ENCODE peak calls at places on chromosomes 4 and X, in four cellular contexts. M is NCI-H1694, P is ELF-1, H is nucleus accumbens. W is an unnamed sample.

GRCh38 chrX:153460826-153461225 is 9.6 kb downstream of the HAUS7 start:
- DNase-seq in M (no peak), P (peak), H (peak), W (peak)

GRCh38 chr4:74206088-74206826 is 48.3 kb downstream of the MTHFD2L start:
- DNase-seq in M (no peak), P (peak), H (no peak), W (peak)

GRCh38 chr4:78732332-78733104 is 43.6 kb upstream of the BMP2K start:
- DNase-seq in M (no peak), P (no peak), H (no peak), W (no peak)

GRCh38 chr4:84499065-84499982 is at the start of gene NKX6-1:
- DNase-seq in M (peak), P (peak), H (no peak), W (peak)

GRCh38 chr4:6942238-6942800 is 32.7 kb downstream of the TBC1D14 start:
- DNase-seq in M (no peak), P (no peak), H (no peak), W (peak)

GRCh38 chr4:101292901-101293300 is 54.4 kb downstream of the PPP3CA start:
- DNase-seq in M (no peak), P (no peak), H (no peak), W (peak)

GRCh38 chrX:115330498-115331138 is 41.1 kb downstream of the LUZP4 start:
- DNase-seq in M (peak), P (peak), H (peak), W (peak)

GRCh38 chr4:6463311-6464289 is 8.8 kb downstream of the PPP2R2C start:
- DNase-seq in M (no peak), P (no peak), H (peak), W (no peak)

GRCh38 chr4:10584042-10584441 is 100.5 kb downstream of the CLNK start:
- DNase-seq in M (no peak), P (peak), H (no peak), W (peak)

GRCh38 chr4:39814403-39815185 is 116.7 kb downstream of the UBE2K start:
- DNase-seq in M (no peak), P (no peak), H (no peak), W (peak)

GRCh38 chr4:111650553-111651183 is 494.6 kb upstream of the FAM241A start:
- DNase-seq in M (no peak), P (no peak), H (no peak), W (no peak)

GRCh38 chr4:10589808-10590207 is 94.8 kb downstream of the CLNK start:
- DNase-seq in M (no peak), P (no peak), H (no peak), W (no peak)

GRCh38 chr4:36285784-36286480 is 4.5 kb downstream of the DTHD1 start:
- DNase-seq in M (no peak), P (no peak), H (no peak), W (no peak)

GRCh38 chr4:158172558-158173258 is at the start of gene GASK1B:
- DNase-seq in M (no peak), P (peak), H (no peak), W (peak)

W was measured in GM03348.